ENCODE peak calls at places on chromosomes 7 and 10, in five cellular contexts. R is NCI-H1436 treated with DMSO at 0.1 percent for 48 hours; J is stimulated activated CD4-positive, alpha-beta T cell treated with anti-CD3 and anti-CD28 coated beads, Interleukin-4, amount 100 ng/mL, for 1 hour; E is NAMALWA; T is GM12865. H is an unnamed sample.
A peak's percentile ranks its signal among the peaks of the same experiment; 100 is the strongest.

GRCh38 chr7:8365499-8366110 is 67.8 kb upstream of the NXPH1 start:
- DNase-seq in R (no peak), J (no peak), E (peak; percentile 54), T (peak; percentile 61), H (peak; percentile 33)

GRCh38 chr7:133571066-133571465 is 318.2 kb downstream of the EXOC4 start:
- DNase-seq in R (no peak), J (no peak), E (no peak), T (no peak), H (peak; percentile 14)

GRCh38 chr7:139095194-139095659 is 14.3 kb downstream of the ZC3HAV1 start:
- DNase-seq in R (no peak), J (peak; percentile 48), E (peak; percentile 95), T (peak; percentile 90), H (peak; percentile 98)

GRCh38 chr10:76411719-76412435 is 980.5 kb downstream of the LRMDA start:
- DNase-seq in R (no peak), J (no peak), E (no peak), T (no peak), H (no peak)

GRCh38 chr10:19302117-19302516 is 253.5 kb downstream of the MALRD1 start:
- DNase-seq in R (no peak), J (no peak), E (no peak), T (no peak), H (no peak)

GRCh38 chr10:59072038-59072437 is 104.4 kb upstream of the PHYHIPL start:
- DNase-seq in R (no peak), J (no peak), E (no peak), T (no peak), H (no peak)

GRCh38 chr10:35428521-35428920 is 92.2 kb downstream of the CCNY start:
- DNase-seq in R (no peak), J (no peak), E (no peak), T (no peak), H (no peak)

GRCh38 chr10:32005050-32005449 is 51.2 kb downstream of the KIF5B start:
- DNase-seq in R (no peak), J (no peak), E (peak; percentile 85), T (peak; percentile 61), H (peak; percentile 67)

GRCh38 chr10:87531908-87532622 is 27.4 kb downstream of the MINPP1 start:
- DNase-seq in R (no peak), J (no peak), E (no peak), T (no peak), H (peak; percentile 22)

GRCh38 chr10:132991706-132992432 is 49.5 kb upstream of the CFAP46 start:
- DNase-seq in R (no peak), J (no peak), E (no peak), T (no peak), H (no peak)

GRCh38 chr10:77456414-77456813 is 181.2 kb downstream of the KCNMA1 start:
- DNase-seq in R (no peak), J (no peak), E (no peak), T (no peak), H (no peak)

GRCh38 chr7:150435390-150436073 is 14.9 kb upstream of the GIMAP8 start:
- DNase-seq in R (no peak), J (no peak), E (peak; percentile 97), T (peak; percentile 98), H (peak; percentile 74)

GRCh38 chr7:4998830-4999768 is 40.1 kb upstream of the MMD2 start:
- DNase-seq in R (no peak), J (no peak), E (no peak), T (no peak), H (no peak)

GRCh38 chr7:139575338-139575680 is 51.8 kb downstream of the CLEC2L start:
- DNase-seq in R (no peak), J (no peak), E (no peak), T (no peak), H (no peak)

GRCh38 chr10:133257489-133258065 is 19.1 kb downstream of the ADAM8 start:
- DNase-seq in R (peak; percentile 19), J (no peak), E (peak; percentile 62), T (no peak), H (peak; percentile 88)